ENCODE peak calls at places on chromosomes 3 and 15, in four cellular contexts. C, I, Z and G are unnamed samples.

GRCh38 chr3:176663819-176664218 is 533.5 kb downstream of the TBL1XR1 start:
- DNase-seq in C (no peak), I (peak; percentile 1), Z (peak; percentile 66), G (no peak)

GRCh38 chr15:70670680-70671079 is 92.7 kb downstream of the UACA start:
- DNase-seq in C (no peak), I (no peak), Z (no peak), G (no peak)

GRCh38 chr3:186022931-186023330 is 85.1 kb upstream of the TRA2B start:
- DNase-seq in C (no peak), I (no peak), Z (no peak), G (no peak)

GRCh38 chr3:11847607-11848006 is 922 bp upstream of the TAMM41 start:
- DNase-seq in C (no peak), I (no peak), Z (no peak), G (no peak)

GRCh38 chr3:155890671-155891190 is 20.3 kb downstream of the GMPS start:
- DNase-seq in C (no peak), I (no peak), Z (peak; percentile 53), G (no peak)

GRCh38 chr15:32704343-32705076 is 13.3 kb upstream of the GREM1 start:
- DNase-seq in C (no peak), I (no peak), Z (peak; percentile 58), G (no peak)

GRCh38 chr15:93929375-93930094 is 301.8 kb upstream of the MCTP2 start:
- DNase-seq in C (no peak), I (no peak), Z (peak; percentile 60), G (peak; percentile 3)

GRCh38 chr15:91863621-91864255 is 10.2 kb downstream of the SLCO3A1 start:
- DNase-seq in C (no peak), I (no peak), Z (no peak), G (no peak)

GRCh38 chr3:184169896-184170875 is 4.5 kb upstream of the AP2M1 start:
- DNase-seq in C (no peak), I (no peak), Z (no peak), G (no peak)

GRCh38 chr15:64444836-64445235 is 15.5 kb upstream of the ZNF609 start:
- DNase-seq in C (no peak), I (no peak), Z (no peak), G (no peak)

GRCh38 chr3:140093742-140094141 is 158.8 kb downstream of the CLSTN2 start:
- DNase-seq in C (no peak), I (no peak), Z (peak; percentile 46), G (no peak)

GRCh38 chr15:80059786-80060489 is 462 bp downstream of the ZFAND6 start:
- DNase-seq in C (no peak), I (peak; percentile 72), Z (peak; percentile 16), G (peak; percentile 46)

GRCh38 chr15:50051811-50052419 is 67.1 kb downstream of the ATP8B4 start:
- DNase-seq in C (no peak), I (peak; percentile 49), Z (peak; percentile 91), G (peak; percentile 58)

GRCh38 chr3:195863121-195864061 is 45.0 kb downstream of the TNK2 start:
- DNase-seq in C (no peak), I (peak; percentile 53), Z (peak; percentile 89), G (peak; percentile 72)

GRCh38 chr15:26126819-26127387 is 263.8 kb upstream of the ATP10A start:
- DNase-seq in C (no peak), I (no peak), Z (no peak), G (no peak)

GRCh38 chr3:126132751-126133511 is 47.5 kb downstream of the ALDH1L1 start:
- DNase-seq in C (no peak), I (peak; percentile 13), Z (peak; percentile 12), G (peak; percentile 16)

GRCh38 chr3:67655364-67656121 is 1.1 kb upstream of the SUCLG2 start:
- DNase-seq in C (no peak), I (no peak), Z (no peak), G (no peak)

GRCh38 chr3:3196148-3196861 is 16.8 kb upstream of the CRBN start:
- DNase-seq in C (no peak), I (peak; percentile 13), Z (no peak), G (no peak)

GRCh38 chr3:4950948-4951347 is 28.3 kb upstream of the BHLHE40 start:
- DNase-seq in C (no peak), I (peak; percentile 57), Z (no peak), G (no peak)

GRCh38 chr15:70027518-70027917 is 70.2 kb downstream of the TLE3 start:
- DNase-seq in C (no peak), I (no peak), Z (no peak), G (no peak)

GRCh38 chr3:61493339-61493738 is 68.0 kb upstream of the PTPRG start:
- DNase-seq in C (no peak), I (no peak), Z (no peak), G (no peak)

GRCh38 chr15:55916666-55917409 is 76.6 kb downstream of the NEDD4 start:
- DNase-seq in C (no peak), I (no peak), Z (peak; percentile 91), G (peak; percentile 68)

GRCh38 chr3:46490338-46491084 is 7.3 kb upstream of the RTP3 start:
- DNase-seq in C (no peak), I (no peak), Z (peak; percentile 58), G (no peak)

GRCh38 chr3:143307613-143308183 is 188.1 kb downstream of the CHST2 start:
- DNase-seq in C (no peak), I (peak; percentile 9), Z (peak; percentile 76), G (no peak)

GRCh38 chr3:167451282-167451681 is 22.6 kb downstream of the SERPINI2 start:
- DNase-seq in C (no peak), I (no peak), Z (no peak), G (no peak)

GRCh38 chr3:59306436-59306835 is 256.6 kb upstream of the CFAP20DC start:
- DNase-seq in C (no peak), I (no peak), Z (no peak), G (no peak)

GRCh38 chr3:59299561-59299960 is 249.7 kb upstream of the CFAP20DC start:
- DNase-seq in C (no peak), I (no peak), Z (no peak), G (no peak)

GRCh38 chr3:59302442-59302841 is 252.6 kb upstream of the CFAP20DC start:
- DNase-seq in C (no peak), I (no peak), Z (no peak), G (no peak)

DNA sequence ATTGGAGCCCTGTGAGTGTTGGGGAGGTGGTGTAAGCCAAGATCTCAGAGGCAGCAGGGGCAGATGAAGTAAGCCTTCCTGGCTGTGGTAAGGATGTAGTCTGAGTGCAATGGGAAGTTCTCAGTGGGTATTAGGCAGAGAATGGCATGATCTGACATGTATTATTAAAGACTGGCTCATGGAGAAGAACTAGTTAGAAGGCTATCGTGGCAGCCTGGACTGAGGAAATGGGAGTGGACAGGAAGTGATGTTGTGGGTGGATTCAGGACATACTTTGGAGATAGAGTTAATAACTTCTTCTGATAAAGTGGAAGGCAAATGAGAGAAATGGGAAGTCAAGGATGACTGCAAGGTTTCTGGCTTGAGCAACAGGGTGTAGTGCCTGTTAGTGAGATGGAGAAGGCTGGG is 250.9 kb upstream of the CFAP20DC start:
- DNase-seq in C (no peak), I (no peak), Z (peak; percentile 16), G (no peak)
- H3K27ac ChIP-seq in C (no peak overlapping the region), I (no peak overlapping the region), Z (no peak overlapping the region), G (no peak overlapping the region)

GRCh38 chr15:22263738-22264137 is 183.4 kb downstream of the OR4M2 start:
- DNase-seq in C (no peak), I (no peak), Z (no peak), G (no peak)

GRCh38 chr15:22267761-22268160 is 187.4 kb downstream of the OR4M2 start:
- DNase-seq in C (no peak), I (no peak), Z (no peak), G (no peak)

GRCh38 chr15:22262613-22263020 is 182.3 kb downstream of the OR4M2 start:
- DNase-seq in C (no peak), I (peak; percentile 46), Z (no peak), G (no peak)

GRCh38 chr15:22265961-22266360 is 185.6 kb downstream of the OR4M2 start:
- DNase-seq in C (no peak), I (no peak), Z (no peak), G (no peak)

GRCh38 chr15:22265056-22265945 is 185.0 kb downstream of the OR4M2 start:
- DNase-seq in C (no peak), I (no peak), Z (no peak), G (no peak)
- H3K9me3 ChIP-seq in C (no peaks in the 10 kb centered on the region), I (peaks cover 3% of the 10 kb centered on the region), Z (peaks cover 26% of the 10 kb centered on the region), G (no peaks in the 10 kb centered on the region)

DNA sequence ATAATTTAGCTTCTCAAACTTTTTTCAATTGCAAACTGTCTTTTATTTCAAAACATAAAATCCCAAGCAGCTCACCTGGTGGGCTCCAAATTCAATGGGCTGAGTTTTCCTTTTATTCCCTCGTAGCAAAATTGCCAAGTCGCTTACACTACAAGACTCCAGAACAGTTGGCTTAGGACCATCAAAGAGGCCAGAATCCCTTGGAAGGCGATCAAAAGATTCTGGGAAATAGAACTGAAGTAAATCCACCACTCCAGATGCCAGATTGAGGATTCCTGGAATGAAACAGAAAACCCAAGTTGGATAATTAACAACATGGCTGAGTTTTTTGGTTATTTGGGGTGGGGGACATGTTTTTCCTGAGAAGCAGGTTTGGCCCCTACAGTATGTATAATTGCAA is 87.7 kb upstream of the DCLK3 start:
- DNase-seq in C (no peak), I (no peak), Z (no peak), G (no peak)
- H3K4me1 ChIP-seq in C (no peaks in the 10 kb centered on the region), I (no peaks in the 10 kb centered on the region), Z (no peaks in the 10 kb centered on the region), G (no peaks in the 10 kb centered on the region)

DNA sequence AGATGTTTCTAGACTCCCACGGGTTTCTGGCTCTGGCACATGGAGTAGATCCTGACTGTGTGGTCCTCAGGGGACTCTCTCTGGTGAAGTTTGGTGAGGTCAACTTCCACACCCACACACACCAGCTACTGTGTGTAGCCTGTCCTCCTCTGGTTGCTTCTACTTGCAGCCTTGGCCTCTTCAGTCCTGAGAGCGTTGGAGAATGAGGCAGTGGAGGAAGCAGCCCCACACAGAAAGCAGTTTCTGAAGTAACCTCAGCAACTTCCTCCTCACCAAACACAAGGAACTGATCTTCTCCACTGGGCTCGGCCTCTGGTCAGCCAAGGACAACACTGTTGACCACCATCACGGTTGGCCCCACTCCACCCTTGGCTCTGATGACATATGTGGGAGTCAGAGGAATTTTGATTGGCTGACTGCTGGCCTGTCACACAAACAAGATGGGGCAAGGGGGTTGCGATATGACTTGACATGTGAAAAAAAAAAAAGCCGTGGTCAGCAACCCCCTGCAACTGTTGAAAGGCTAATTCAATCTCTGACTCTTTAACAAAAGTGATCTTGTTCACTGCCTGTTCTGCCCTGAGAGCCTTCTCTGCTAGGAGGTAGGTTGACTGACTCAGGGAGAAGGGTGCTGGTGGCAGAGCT is 19.6 kb downstream of the CD86 start:
- DNase-seq in C (no peak), I (no peak), Z (no peak), G (no peak)
- H3K27ac ChIP-seq in C (no peak overlapping the region), I (no peak overlapping the region), Z (no peak overlapping the region), G (no peak overlapping the region)